ENCODE peak calls at places on chromosomes 4 and X, in five cellular contexts. T is suprapubic skin, N is K562, Q is upper lobe of left lung, X is stomach. E is an unnamed sample.

GRCh38 chrX:110402091-110402854 is 43.6 kb downstream of the RTL9 start:
- DNase-seq in T (no peak), N (peak; percentile 48), Q (no peak), X (no peak), E (no peak)

GRCh38 chr4:143281507-143282169 is 55.0 kb upstream of the GAB1 start:
- DNase-seq in T (no peak), N (no peak), Q (no peak), X (no peak), E (no peak)

GRCh38 chrX:9643807-9644206 is 121.8 kb downstream of the GPR143 start:
- DNase-seq in T (no peak), N (no peak), Q (no peak), X (no peak), E (no peak)

GRCh38 chrX:93404121-93404520 is 269.3 kb downstream of the NAP1L3 start:
- DNase-seq in T (no peak), N (no peak), Q (no peak), X (no peak), E (no peak)

GRCh38 chrX:44494357-44494756 is 48.3 kb downstream of the FUNDC1 start:
- DNase-seq in T (no peak), N (no peak), Q (no peak), X (no peak), E (no peak)

GRCh38 chrX:11629593-11630211 is 36.0 kb downstream of the ARHGAP6 start:
- DNase-seq in T (no peak), N (no peak), Q (no peak), X (no peak), E (no peak)

GRCh38 chr4:5137226-5137625 is 85.9 kb downstream of the STK32B start:
- DNase-seq in T (no peak), N (no peak), Q (no peak), X (no peak), E (no peak)

GRCh38 chrX:45232139-45232538 is 31.5 kb upstream of the DIPK2B start:
- DNase-seq in T (no peak), N (no peak), Q (no peak), X (no peak), E (no peak)

GRCh38 chr4:122796801-122797404 is 29.7 kb upstream of the FGF2 start:
- DNase-seq in T (no peak), N (no peak), Q (no peak), X (no peak), E (no peak)

GRCh38 chr4:103892616-103893015 is 172.8 kb upstream of the TACR3 start:
- DNase-seq in T (no peak), N (no peak), Q (no peak), X (no peak), E (no peak)

GRCh38 chr4:139555705-139556070 is 331 bp downstream of the SETD7 start:
- DNase-seq in T (peak; percentile 83), N (peak; percentile 25), Q (peak; percentile 65), X (peak; percentile 45), E (peak; percentile 49)

GRCh38 chrX:1274786-1275185 is 6.2 kb downstream of the CSF2RA start:
- DNase-seq in T (no peak), N (no peak), Q (peak; percentile 46), X (no peak), E (no peak)

GRCh38 chr4:8513931-8514330 is 66.3 kb upstream of the GPR78 start:
- DNase-seq in T (no peak), N (no peak), Q (no peak), X (no peak), E (no peak)

GRCh38 chrX:115452256-115452655 is 108.7 kb upstream of the PLS3 start:
- DNase-seq in T (no peak), N (no peak), Q (no peak), X (no peak), E (no peak)

GRCh38 chrX:7164174-7164573 is 16.2 kb upstream of the PUDP start:
- DNase-seq in T (no peak), N (no peak), Q (no peak), X (no peak), E (no peak)

GRCh38 chr4:180636696-180637095 is 1606.5 kb upstream of the TENM3 start:
- DNase-seq in T (no peak), N (no peak), Q (no peak), X (no peak), E (no peak)

GRCh38 chr4:181018472-181018871 is 1224.7 kb upstream of the TENM3 start:
- DNase-seq in T (no peak), N (no peak), Q (no peak), X (no peak), E (no peak)

GRCh38 chr4:4200624-4201023 is 26.1 kb downstream of the OTOP1 start:
- DNase-seq in T (no peak), N (no peak), Q (no peak), X (no peak), E (no peak)

GRCh38 chr4:160595646-160596045 is 1492.8 kb downstream of the RAPGEF2 start:
- DNase-seq in T (no peak), N (no peak), Q (no peak), X (no peak), E (no peak)

GRCh38 chrX:115147220-115147619 is 42.0 kb upstream of the RBMXL3 start:
- DNase-seq in T (no peak), N (peak; percentile 7), Q (no peak), X (no peak), E (no peak)

GRCh38 chr4:2798399-2799301 is 5.8 kb downstream of the SH3BP2 start:
- DNase-seq in T (peak; percentile 88), N (peak; percentile 47), Q (peak; percentile 83), X (peak; percentile 73), E (peak; percentile 84)

DNA sequence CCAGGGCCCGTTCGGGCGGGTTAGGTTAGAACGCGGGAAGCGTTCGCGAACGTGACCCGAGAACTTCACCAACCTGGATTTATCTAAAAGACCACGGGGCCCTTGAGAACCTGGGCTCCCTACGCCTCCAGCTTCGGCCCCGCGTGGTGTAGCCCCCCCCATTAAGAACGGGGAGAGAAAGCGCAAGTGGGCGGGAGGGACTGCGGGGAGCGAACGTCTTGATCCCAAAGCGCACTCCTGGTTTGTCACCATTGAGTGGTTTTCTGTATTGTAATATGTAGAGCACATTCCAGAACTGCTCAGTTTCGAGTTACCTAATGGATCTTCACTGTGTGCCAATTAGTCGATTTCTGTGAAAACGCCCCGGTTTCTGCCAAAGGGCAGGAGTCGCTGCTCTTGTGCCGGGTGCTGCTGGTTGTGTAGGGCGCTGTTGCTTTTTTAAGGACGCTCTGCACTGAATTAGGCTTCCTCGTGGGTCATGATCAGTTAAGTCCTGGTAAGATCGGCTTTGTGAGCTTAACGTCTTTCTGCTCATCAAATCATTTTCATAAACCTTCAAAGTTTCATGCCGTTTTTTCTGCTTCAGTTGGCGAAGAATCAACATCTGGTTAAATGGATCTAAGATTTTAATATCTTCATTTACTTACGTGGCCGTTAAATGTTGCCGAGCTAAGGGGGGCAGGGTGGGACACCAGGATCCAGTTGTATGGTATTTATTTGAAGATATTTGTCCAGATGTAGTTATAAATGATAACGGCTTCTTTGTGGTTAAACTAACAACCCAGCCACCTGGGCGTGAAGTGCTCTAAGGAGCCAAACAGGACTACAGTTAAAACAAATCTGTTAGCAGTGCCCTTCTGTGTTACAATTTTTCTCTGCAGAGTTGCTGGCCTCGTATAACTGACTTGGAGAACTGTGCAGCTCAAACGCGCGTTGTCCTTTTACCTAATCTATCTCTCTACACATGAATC is 808 bp downstream of the MND1 start:
- DNase-seq in T (no peak), N (peak; percentile 64), Q (peak; percentile 43), X (no peak), E (peak; percentile 14)
- TF ChIP-seq EP300 in T (no peak), N (no peak), Q (no peak), X (no peak), E (no peak)

GRCh38 chr4:23878235-23878861 is 11.5 kb downstream of the PPARGC1A start:
- DNase-seq in T (no peak), N (no peak), Q (no peak), X (no peak), E (no peak)

GRCh38 chr4:23878912-23879732 is 10.7 kb downstream of the PPARGC1A start:
- DNase-seq in T (no peak), N (no peak), Q (no peak), X (no peak), E (no peak)

GRCh38 chr4:23882976-23883531 is 6.8 kb downstream of the PPARGC1A start:
- DNase-seq in T (no peak), N (no peak), Q (no peak), X (no peak), E (no peak)

GRCh38 chr4:23881674-23882337 is 8.0 kb downstream of the PPARGC1A start:
- DNase-seq in T (no peak), N (no peak), Q (no peak), X (no peak), E (no peak)

DNA sequence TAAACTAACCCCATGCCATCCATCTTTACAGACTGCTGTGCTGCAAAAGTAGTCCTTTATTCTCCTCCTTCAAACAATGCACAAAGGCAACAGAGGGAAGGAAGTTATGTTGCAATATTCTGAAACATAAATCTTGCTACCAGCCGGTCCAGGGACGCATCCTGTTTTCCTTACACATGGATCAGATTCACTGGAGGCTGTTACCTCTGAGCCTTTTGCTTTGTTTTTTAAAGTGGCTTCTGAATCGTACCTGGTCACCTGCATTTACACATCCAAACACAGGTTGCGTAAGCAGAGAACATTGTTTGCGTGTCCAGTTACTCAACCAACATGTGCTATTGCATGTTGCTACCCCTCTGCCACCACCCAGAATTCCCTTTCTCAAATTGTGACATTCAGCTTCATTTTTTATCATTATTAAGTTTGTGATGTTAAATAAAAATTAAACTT is 8.8 kb downstream of the PPARGC1A start:
- DNase-seq in T (no peak), N (no peak), Q (no peak), X (no peak), E (no peak)
- H3K4me3 ChIP-seq in T (no peak overlapping the region), N (no peak overlapping the region), Q (no peak overlapping the region), X (no peak overlapping the region), E (no peak overlapping the region)

GRCh38 chrX:116841290-116841689 is 378.5 kb upstream of the CT83 start:
- DNase-seq in T (no peak), N (no peak), Q (no peak), X (no peak), E (no peak)
- TF ChIP-seq EP300 in T (no peak), N (no peak), Q (no peak), X (no peak), E (no peak)

GRCh38 chr4:58214376-58214775 is 1104.2 kb upstream of the IGFBP7 start:
- DNase-seq in T (no peak), N (no peak), Q (no peak), X (no peak), E (no peak)

GRCh38 chr4:58209576-58209975 is 1099.4 kb upstream of the IGFBP7 start:
- DNase-seq in T (no peak), N (no peak), Q (no peak), X (no peak), E (no peak)
- H3K4me3 ChIP-seq in T (no peak overlapping the region), N (no peak overlapping the region), Q (no peak overlapping the region), X (no peak overlapping the region), E (no peak overlapping the region)

DNA sequence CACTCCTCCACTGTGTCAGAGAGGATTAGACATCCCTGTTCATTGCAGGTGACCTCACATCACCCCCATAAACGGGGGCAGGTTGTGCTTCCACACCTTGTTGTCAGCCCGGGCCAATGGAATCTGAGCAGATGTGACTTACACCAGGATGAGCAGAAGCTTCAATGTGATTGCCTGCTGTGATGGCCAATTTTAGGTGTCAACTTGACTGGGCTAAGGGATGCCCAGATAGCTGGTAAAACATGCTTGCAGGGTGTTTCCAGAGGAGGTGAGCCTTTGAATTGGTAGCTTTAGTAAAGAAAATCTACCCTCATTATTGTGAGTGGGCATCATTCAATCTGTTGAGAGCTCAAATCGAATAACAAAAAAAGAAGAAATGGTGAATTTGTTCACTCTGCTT is 52.1 kb downstream of the ING2 start:
- DNase-seq in T (no peak), N (no peak), Q (no peak), X (no peak), E (no peak)
- TF ChIP-seq EP300 in T (no peak), N (no peak), Q (no peak), X (no peak), E (no peak)